ENCODE peak calls at places on chromosomes 11 and 22, in nine cellular contexts. L, B, P, O, G, I, S, W and H are unnamed samples.

GRCh38 chr11:126162286-126163030 is 49.0 kb downstream of the RPUSD4 start:
- DNase-seq in L (no peak), B (no peak), P (no peak), O (no peak), G (no peak), I (no peak), S (no peak), W (peak), H (no peak)

GRCh38 chr11:69892237-69892985 is 73.2 kb upstream of the FGF3 start:
- DNase-seq in L (peak), B (no peak), P (no peak), O (no peak), G (no peak), I (no peak), S (no peak), W (no peak), H (no peak)

GRCh38 chr11:109547356-109548027 is 125.5 kb downstream of the C11orf87 start:
- DNase-seq in L (peak), B (no peak), P (peak), O (no peak), G (no peak), I (no peak), S (peak), W (no peak), H (no peak)

GRCh38 chr11:96426356-96427103 is 36.7 kb downstream of the JRKL start:
- DNase-seq in L (peak), B (no peak), P (peak), O (no peak), G (peak), I (no peak), S (peak), W (no peak), H (no peak)

GRCh38 chr11:120932305-120932905 is 91.5 kb upstream of the TBCEL start:
- DNase-seq in L (peak), B (no peak), P (no peak), O (no peak), G (no peak), I (no peak), S (no peak), W (no peak), H (no peak)

GRCh38 chr22:20249797-20250354 is 18.2 kb downstream of the RTN4R start:
- DNase-seq in L (no peak), B (no peak), P (no peak), O (no peak), G (no peak), I (no peak), S (no peak), W (peak), H (no peak)

GRCh38 chr11:69352181-69352580 is 58.2 kb downstream of the MYEOV start:
- DNase-seq in L (no peak), B (no peak), P (no peak), O (no peak), G (no peak), I (no peak), S (no peak), W (no peak), H (no peak)

GRCh38 chr11:105524286-105524685 is 85.6 kb upstream of the GRIA4 start:
- DNase-seq in L (peak), B (no peak), P (no peak), O (no peak), G (no peak), I (no peak), S (no peak), W (no peak), H (no peak)

GRCh38 chr11:11400635-11401232 is 47.7 kb upstream of the CSNK2A3 start:
- DNase-seq in L (peak), B (no peak), P (no peak), O (no peak), G (no peak), I (no peak), S (no peak), W (no peak), H (no peak)